ENCODE peak calls at places on chromosomes 16 and 17, in six cellular contexts. One of them, this sample, is unnamed.

GRCh38 chr17:28173801-28174200 is 131.3 kb downstream of the NLK start:
- DNase-seq in NCI-H1105: no peak
- DNase-seq in GM03348: no peak
- DNase-seq in NCI-H524: no peak
- DNase-seq in T-helper 2 cell treated with Interferon-gamma antibody and Interleukin-4, amounts not matched to agents 5 μg/mL and 100 μg/mL, for 36 hours: no peak
- DNase-seq in naive B cell: no peak
- DNase-seq in this sample: no peak

GRCh38 chr17:78159575-78160158 is 8.7 kb upstream of the SYNGR2 start:
- DNase-seq in NCI-H1105: no peak
- DNase-seq in GM03348: no peak
- DNase-seq in NCI-H524: no peak
- DNase-seq in T-helper 2 cell treated with Interferon-gamma antibody and Interleukin-4, amounts not matched to agents 5 μg/mL and 100 μg/mL, for 36 hours: no peak
- DNase-seq in naive B cell: no peak
- DNase-seq in this sample: peak; percentile 32

GRCh38 chr16:10530685-10531084 is 49.7 kb downstream of the EMP2 start:
- DNase-seq in NCI-H1105: no peak
- DNase-seq in GM03348: no peak
- DNase-seq in NCI-H524: no peak
- DNase-seq in T-helper 2 cell treated with Interferon-gamma antibody and Interleukin-4, amounts not matched to agents 5 μg/mL and 100 μg/mL, for 36 hours: no peak
- DNase-seq in naive B cell: no peak
- DNase-seq in this sample: no peak

GRCh38 chr16:51630051-51630450 is 479.0 kb upstream of the SALL1 start:
- DNase-seq in NCI-H1105: no peak
- DNase-seq in GM03348: no peak
- DNase-seq in NCI-H524: no peak
- DNase-seq in T-helper 2 cell treated with Interferon-gamma antibody and Interleukin-4, amounts not matched to agents 5 μg/mL and 100 μg/mL, for 36 hours: no peak
- DNase-seq in naive B cell: no peak
- DNase-seq in this sample: no peak

GRCh38 chr17:49359990-49360795 is 1.9 kb downstream of the ZNF652 start:
- DNase-seq in NCI-H1105: no peak
- DNase-seq in GM03348: no peak
- DNase-seq in NCI-H524: no peak
- DNase-seq in T-helper 2 cell treated with Interferon-gamma antibody and Interleukin-4, amounts not matched to agents 5 μg/mL and 100 μg/mL, for 36 hours: no peak
- DNase-seq in naive B cell: no peak
- DNase-seq in this sample: no peak

GRCh38 chr17:40178660-40179059 is 1.4 kb downstream of the RAPGEFL1 start:
- DNase-seq in NCI-H1105: no peak
- DNase-seq in GM03348: no peak
- DNase-seq in NCI-H524: no peak
- DNase-seq in T-helper 2 cell treated with Interferon-gamma antibody and Interleukin-4, amounts not matched to agents 5 μg/mL and 100 μg/mL, for 36 hours: no peak
- DNase-seq in naive B cell: no peak
- DNase-seq in this sample: no peak

GRCh38 chr16:75241412-75241811 is 10.0 kb downstream of the BCAR1 start:
- DNase-seq in NCI-H1105: no peak
- DNase-seq in GM03348: no peak
- DNase-seq in NCI-H524: no peak
- DNase-seq in T-helper 2 cell treated with Interferon-gamma antibody and Interleukin-4, amounts not matched to agents 5 μg/mL and 100 μg/mL, for 36 hours: no peak
- DNase-seq in naive B cell: no peak
- DNase-seq in this sample: no peak

GRCh38 chr17:56985371-56986162 is 7.6 kb downstream of the SCPEP1 start:
- DNase-seq in NCI-H1105: no peak
- DNase-seq in GM03348: no peak
- DNase-seq in NCI-H524: no peak
- DNase-seq in T-helper 2 cell treated with Interferon-gamma antibody and Interleukin-4, amounts not matched to agents 5 μg/mL and 100 μg/mL, for 36 hours: no peak
- DNase-seq in naive B cell: no peak
- DNase-seq in this sample: no peak

GRCh38 chr17:57662021-57662420 is 83.1 kb downstream of the CCDC182 start:
- DNase-seq in NCI-H1105: peak; percentile 72
- DNase-seq in GM03348: no peak
- DNase-seq in NCI-H524: peak; percentile 71
- DNase-seq in T-helper 2 cell treated with Interferon-gamma antibody and Interleukin-4, amounts not matched to agents 5 μg/mL and 100 μg/mL, for 36 hours: no peak
- DNase-seq in naive B cell: no peak
- DNase-seq in this sample: no peak

GRCh38 chr16:57476546-57477410 is 9.5 kb downstream of the DOK4 start:
- DNase-seq in NCI-H1105: no peak
- DNase-seq in GM03348: no peak
- DNase-seq in NCI-H524: no peak
- DNase-seq in T-helper 2 cell treated with Interferon-gamma antibody and Interleukin-4, amounts not matched to agents 5 μg/mL and 100 μg/mL, for 36 hours: no peak
- DNase-seq in naive B cell: no peak
- DNase-seq in this sample: no peak

GRCh38 chr16:67186550-67186950 is 2.8 kb upstream of the MATCAP1 start:
- DNase-seq in NCI-H1105: no peak
- DNase-seq in GM03348: no peak
- DNase-seq in NCI-H524: no peak
- DNase-seq in T-helper 2 cell treated with Interferon-gamma antibody and Interleukin-4, amounts not matched to agents 5 μg/mL and 100 μg/mL, for 36 hours: no peak
- DNase-seq in naive B cell: no peak
- DNase-seq in this sample: peak; percentile 56

GRCh38 chr16:75537795-75538194 is 1.9 kb upstream of the CHST5 start:
- DNase-seq in NCI-H1105: no peak
- DNase-seq in GM03348: no peak
- DNase-seq in NCI-H524: no peak
- DNase-seq in T-helper 2 cell treated with Interferon-gamma antibody and Interleukin-4, amounts not matched to agents 5 μg/mL and 100 μg/mL, for 36 hours: no peak
- DNase-seq in naive B cell: no peak
- DNase-seq in this sample: no peak

GRCh38 chr17:46853896-46854444 is 2.6 kb downstream of the WNT9B start:
- DNase-seq in NCI-H1105: no peak
- DNase-seq in GM03348: peak; percentile 74
- DNase-seq in NCI-H524: no peak
- DNase-seq in T-helper 2 cell treated with Interferon-gamma antibody and Interleukin-4, amounts not matched to agents 5 μg/mL and 100 μg/mL, for 36 hours: no peak
- DNase-seq in naive B cell: no peak
- DNase-seq in this sample: peak; percentile 45

GRCh38 chr17:413016-413350 is 60.4 kb upstream of the RPH3AL start:
- DNase-seq in NCI-H1105: no peak
- DNase-seq in GM03348: no peak
- DNase-seq in NCI-H524: no peak
- DNase-seq in T-helper 2 cell treated with Interferon-gamma antibody and Interleukin-4, amounts not matched to agents 5 μg/mL and 100 μg/mL, for 36 hours: no peak
- DNase-seq in naive B cell: no peak
- DNase-seq in this sample: no peak

GRCh38 chr17:35460354-35460851 is 11.8 kb upstream of the SLFN13 start:
- DNase-seq in NCI-H1105: no peak
- DNase-seq in GM03348: peak; percentile 4
- DNase-seq in NCI-H524: no peak
- DNase-seq in T-helper 2 cell treated with Interferon-gamma antibody and Interleukin-4, amounts not matched to agents 5 μg/mL and 100 μg/mL, for 36 hours: no peak
- DNase-seq in naive B cell: peak; percentile 91
- DNase-seq in this sample: no peak

GRCh38 chr17:41397003-41397665 is at the start of gene KRT31:
- DNase-seq in NCI-H1105: no peak
- DNase-seq in GM03348: no peak
- DNase-seq in NCI-H524: no peak
- DNase-seq in T-helper 2 cell treated with Interferon-gamma antibody and Interleukin-4, amounts not matched to agents 5 μg/mL and 100 μg/mL, for 36 hours: no peak
- DNase-seq in naive B cell: no peak
- DNase-seq in this sample: no peak

GRCh38 chr16:74521691-74522090 is 85.2 kb downstream of the GLG1 start:
- DNase-seq in NCI-H1105: no peak
- DNase-seq in GM03348: peak; percentile 45
- DNase-seq in NCI-H524: no peak
- DNase-seq in T-helper 2 cell treated with Interferon-gamma antibody and Interleukin-4, amounts not matched to agents 5 μg/mL and 100 μg/mL, for 36 hours: no peak
- DNase-seq in naive B cell: no peak
- DNase-seq in this sample: peak; percentile 10

GRCh38 chr17:78144146-78144719 is 2.0 kb upstream of the C17orf99 start:
- DNase-seq in NCI-H1105: no peak
- DNase-seq in GM03348: peak; percentile 55
- DNase-seq in NCI-H524: no peak
- DNase-seq in T-helper 2 cell treated with Interferon-gamma antibody and Interleukin-4, amounts not matched to agents 5 μg/mL and 100 μg/mL, for 36 hours: no peak
- DNase-seq in naive B cell: no peak
- DNase-seq in this sample: peak; percentile 85

GRCh38 chr16:55015181-55015913 is 84.7 kb downstream of the IRX5 start:
- DNase-seq in NCI-H1105: no peak
- DNase-seq in GM03348: no peak
- DNase-seq in NCI-H524: no peak
- DNase-seq in T-helper 2 cell treated with Interferon-gamma antibody and Interleukin-4, amounts not matched to agents 5 μg/mL and 100 μg/mL, for 36 hours: no peak
- DNase-seq in naive B cell: no peak
- DNase-seq in this sample: no peak

GRCh38 chr17:33086878-33087277 is 95.2 kb downstream of the SPACA3 start:
- DNase-seq in NCI-H1105: no peak
- DNase-seq in GM03348: no peak
- DNase-seq in NCI-H524: no peak
- DNase-seq in T-helper 2 cell treated with Interferon-gamma antibody and Interleukin-4, amounts not matched to agents 5 μg/mL and 100 μg/mL, for 36 hours: no peak
- DNase-seq in naive B cell: no peak
- DNase-seq in this sample: no peak

GRCh38 chr17:58006563-58006923 is 503 bp downstream of the SRSF1 start:
- DNase-seq in NCI-H1105: peak; percentile 65
- DNase-seq in GM03348: peak; percentile 82
- DNase-seq in NCI-H524: peak; percentile 81
- DNase-seq in T-helper 2 cell treated with Interferon-gamma antibody and Interleukin-4, amounts not matched to agents 5 μg/mL and 100 μg/mL, for 36 hours: peak; percentile 67
- DNase-seq in naive B cell: peak; percentile 36
- DNase-seq in this sample: peak; percentile 87

GRCh38 chr17:76911299-76912007 is 43.2 kb downstream of the MGAT5B start:
- DNase-seq in NCI-H1105: peak; percentile 17
- DNase-seq in GM03348: no peak
- DNase-seq in NCI-H524: peak; percentile 98
- DNase-seq in T-helper 2 cell treated with Interferon-gamma antibody and Interleukin-4, amounts not matched to agents 5 μg/mL and 100 μg/mL, for 36 hours: no peak
- DNase-seq in naive B cell: no peak
- DNase-seq in this sample: no peak

GRCh38 chr17:7038025-7038862 is 2.4 kb downstream of the SLC16A13 start:
- DNase-seq in NCI-H1105: no peak
- DNase-seq in GM03348: no peak
- DNase-seq in NCI-H524: no peak
- DNase-seq in T-helper 2 cell treated with Interferon-gamma antibody and Interleukin-4, amounts not matched to agents 5 μg/mL and 100 μg/mL, for 36 hours: no peak
- DNase-seq in naive B cell: no peak
- DNase-seq in this sample: no peak

GRCh38 chr16:50208460-50208931 is 55.4 kb downstream of the TENT4B start:
- DNase-seq in NCI-H1105: no peak
- DNase-seq in GM03348: no peak
- DNase-seq in NCI-H524: no peak
- DNase-seq in T-helper 2 cell treated with Interferon-gamma antibody and Interleukin-4, amounts not matched to agents 5 μg/mL and 100 μg/mL, for 36 hours: no peak
- DNase-seq in naive B cell: no peak
- DNase-seq in this sample: peak; percentile 88

GRCh38 chr17:66764559-66764958 is 70.4 kb upstream of the CACNG5 start:
- DNase-seq in NCI-H1105: peak; percentile 73
- DNase-seq in GM03348: no peak
- DNase-seq in NCI-H524: peak; percentile 47
- DNase-seq in T-helper 2 cell treated with Interferon-gamma antibody and Interleukin-4, amounts not matched to agents 5 μg/mL and 100 μg/mL, for 36 hours: no peak
- DNase-seq in naive B cell: no peak
- DNase-seq in this sample: no peak

GRCh38 chr17:61393550-61393903 is 6.1 kb upstream of the TBX2 start:
- DNase-seq in NCI-H1105: no peak
- DNase-seq in GM03348: no peak
- DNase-seq in NCI-H524: no peak
- DNase-seq in T-helper 2 cell treated with Interferon-gamma antibody and Interleukin-4, amounts not matched to agents 5 μg/mL and 100 μg/mL, for 36 hours: no peak
- DNase-seq in naive B cell: no peak
- DNase-seq in this sample: no peak

GRCh38 chr16:47142469-47143328 is 1.0 kb downstream of the NETO2 start:
- DNase-seq in NCI-H1105: peak; percentile 40
- DNase-seq in GM03348: peak; percentile 61
- DNase-seq in NCI-H524: peak; percentile 11
- DNase-seq in T-helper 2 cell treated with Interferon-gamma antibody and Interleukin-4, amounts not matched to agents 5 μg/mL and 100 μg/mL, for 36 hours: peak; percentile 10
- DNase-seq in naive B cell: peak; percentile 27
- DNase-seq in this sample: peak; percentile 57

GRCh38 chr17:32819035-32819434 is 57.9 kb downstream of the MYO1D start:
- DNase-seq in NCI-H1105: no peak
- DNase-seq in GM03348: peak; percentile 54
- DNase-seq in NCI-H524: no peak
- DNase-seq in T-helper 2 cell treated with Interferon-gamma antibody and Interleukin-4, amounts not matched to agents 5 μg/mL and 100 μg/mL, for 36 hours: no peak
- DNase-seq in naive B cell: no peak
- DNase-seq in this sample: no peak

GRCh38 chr17:18321309-18321708 is 6.2 kb downstream of the SMCR8 start:
- DNase-seq in NCI-H1105: no peak
- DNase-seq in GM03348: peak; percentile 58
- DNase-seq in NCI-H524: no peak
- DNase-seq in T-helper 2 cell treated with Interferon-gamma antibody and Interleukin-4, amounts not matched to agents 5 μg/mL and 100 μg/mL, for 36 hours: no peak
- DNase-seq in naive B cell: no peak
- DNase-seq in this sample: peak; percentile 44

GRCh38 chr17:82888583-82889495 is 49.0 kb upstream of the ZNF750 start:
- DNase-seq in NCI-H1105: no peak
- DNase-seq in GM03348: no peak
- DNase-seq in NCI-H524: no peak
- DNase-seq in T-helper 2 cell treated with Interferon-gamma antibody and Interleukin-4, amounts not matched to agents 5 μg/mL and 100 μg/mL, for 36 hours: no peak
- DNase-seq in naive B cell: no peak
- DNase-seq in this sample: no peak

This sample was measured in foreskin fibroblast.